ENCODE peak calls at places on chromosomes 3 and 15, in six cellular contexts. N, K, O, M, F and I are unnamed samples.
A peak's percentile ranks its signal among the peaks of the same experiment; 100 is the strongest.

GRCh38 chr3:147419062-147419701 is 10.0 kb downstream of the ZIC1 start:
- DNase-seq in N (no peak), F (peak; percentile 22), K (peak; percentile 33), O (no peak), M (no peak), I (no peak)

GRCh38 chr15:89429023-89429422 is 67.4 kb downstream of the RHCG start:
- DNase-seq in N (no peak), F (peak; percentile 47), K (peak; percentile 25), M (no peak), O (no peak), I (no peak)

GRCh38 chr3:108088697-108089096 is 2.1 kb downstream of the CD47 start:
- DNase-seq in O (no peak), F (peak; percentile 50), N (no peak), M (no peak), K (no peak), I (peak; percentile 2)

GRCh38 chr3:194129581-194130133 is 6.3 kb upstream of the HES1 start:
- DNase-seq in N (no peak), F (peak; percentile 44), O (no peak), K (no peak), M (no peak), I (no peak)

GRCh38 chr3:67551366-67552016 is 102.9 kb downstream of the SUCLG2 start:
- DNase-seq in K (no peak), F (no peak), O (no peak), N (no peak), M (no peak), I (no peak)

GRCh38 chr3:118882353-118882947 is 152.2 kb downstream of the IGSF11 start:
- DNase-seq in F (peak; percentile 68), M (peak; percentile 73), K (peak; percentile 58), O (peak; percentile 60), N (peak; percentile 51), I (peak; percentile 43)

GRCh38 chr3:58452176-58452575 is 18.5 kb upstream of the PDHB start:
- DNase-seq in K (no peak), M (no peak), F (no peak), O (no peak), N (no peak), I (no peak)

GRCh38 chr3:115399751-115400150 is 223.6 kb upstream of the GAP43 start:
- DNase-seq in F (no peak), K (no peak), M (no peak), N (no peak), O (no peak), I (no peak)

GRCh38 chr3:46619845-46620778 is 7.8 kb downstream of the FAM240A start:
- DNase-seq in F (peak; percentile 51), N (no peak), M (no peak), O (no peak), K (no peak), I (no peak)

GRCh38 chr15:100159436-100159835 is 182.3 kb downstream of the ADAMTS17 start:
- DNase-seq in F (no peak), M (no peak), N (no peak), K (no peak), O (no peak), I (no peak)

GRCh38 chr3:58049143-58049785 is 41.0 kb downstream of the FLNB start:
- DNase-seq in N (peak; percentile 77), K (peak; percentile 87), O (no peak), M (peak; percentile 78), F (peak; percentile 84), I (no peak)

GRCh38 chr3:108055931-108056330 is 34.9 kb downstream of the CD47 start:
- DNase-seq in O (no peak), N (no peak), K (no peak), F (no peak), M (no peak), I (no peak)

GRCh38 chr3:37742574-37743212 is 119.0 kb upstream of the CTDSPL start:
- DNase-seq in K (no peak), M (no peak), O (no peak), N (no peak), F (no peak), I (no peak)

GRCh38 chr3:179811321-179812095 is 158.7 kb downstream of the USP13 start:
- DNase-seq in F (peak; percentile 90), K (peak; percentile 45), M (no peak), N (peak; percentile 23), O (no peak), I (no peak)

GRCh38 chr3:134904796-134905646 is 110.0 kb downstream of the EPHB1 start:
- DNase-seq in N (no peak), F (no peak), O (no peak), K (no peak), M (no peak), I (no peak)

GRCh38 chr15:69524296-69524695 is 71.7 kb downstream of the RPLP1 start:
- DNase-seq in N (no peak), F (no peak), O (no peak), M (no peak), K (no peak), I (no peak)

GRCh38 chr3:52406231-52406661 is 38.7 kb downstream of the SEMA3G start:
- DNase-seq in F (no peak), K (no peak), O (no peak), N (no peak), M (peak; percentile 66), I (no peak)

GRCh38 chr3:149501524-149501923 is 27.0 kb downstream of the TM4SF4 start:
- DNase-seq in O (no peak), M (peak; percentile 76), N (no peak), K (peak; percentile 22), F (peak; percentile 97), I (no peak)

GRCh38 chr15:95734422-95735316 is 595.8 kb upstream of the NR2F2 start:
- DNase-seq in F (no peak), N (no peak), O (no peak), K (peak; percentile 16), M (no peak), I (no peak)

GRCh38 chr3:191531434-191531833 is 70.5 kb downstream of the PYDC2 start:
- DNase-seq in M (no peak), O (no peak), F (no peak), K (no peak), N (no peak), I (no peak)

GRCh38 chr3:149620291-149621020 is 37.4 kb downstream of the WWTR1 start:
- DNase-seq in K (no peak), M (no peak), N (no peak), O (no peak), F (peak; percentile 91), I (no peak)

GRCh38 chr15:93829115-93829849 is 402.1 kb upstream of the MCTP2 start:
- DNase-seq in O (no peak), F (peak; percentile 85), K (no peak), N (peak; percentile 20), M (no peak), I (no peak)

GRCh38 chr3:115658337-115659181 is 35.2 kb downstream of the GAP43 start:
- DNase-seq in M (peak; percentile 90), F (peak; percentile 94), O (peak; percentile 65), K (peak; percentile 73), N (peak; percentile 87), I (peak; percentile 53)

GRCh38 chr3:48068886-48069285 is 52.7 kb upstream of the MAP4 start:
- DNase-seq in O (no peak), F (no peak), K (no peak), M (no peak), N (no peak), I (no peak)

GRCh38 chr3:16609927-16610580 is 4.8 kb upstream of the DAZL start:
- DNase-seq in N (no peak), M (no peak), O (no peak), K (no peak), F (peak; percentile 33), I (no peak)

GRCh38 chr3:119436977-119437376 is 26.4 kb downstream of the TMEM39A start:
- DNase-seq in N (no peak), M (no peak), F (no peak), O (no peak), K (no peak), I (no peak)

GRCh38 chr3:18499256-18499655 is 74.1 kb upstream of the SATB1 start:
- DNase-seq in K (no peak), N (no peak), M (no peak), O (no peak), F (no peak), I (no peak)

DNA sequence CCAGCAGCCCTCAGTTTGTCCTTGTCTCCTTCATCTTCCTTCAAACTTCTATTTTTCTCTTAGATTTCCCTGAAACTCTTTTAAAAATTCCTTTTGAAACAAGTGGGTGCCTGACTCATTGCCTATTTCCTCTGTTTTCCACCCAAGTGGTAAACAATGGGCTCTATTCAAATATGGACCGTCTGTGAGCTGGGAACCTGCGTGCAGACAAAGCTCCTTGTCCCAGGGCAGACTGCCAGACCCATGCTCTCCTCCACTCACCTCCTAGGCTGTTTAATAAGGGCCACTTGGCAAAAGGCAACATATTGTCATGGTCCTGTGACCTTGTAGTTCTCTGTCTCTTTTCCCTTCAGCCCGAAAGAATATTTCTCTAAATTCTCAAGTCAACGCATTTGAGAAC is 332.7 kb upstream of the THBS1 start:
- DNase-seq in F (peak; percentile 89), N (peak; percentile 59), O (no peak), K (no peak), M (no peak), I (no peak)
- H3K27ac ChIP-seq in F (peak overlapping the region; percentile 95), N (peak overlapping the region; percentile 35), O (no peak overlapping the region), K (no peak overlapping the region), M (no peak overlapping the region), I (no peak overlapping the region)

GRCh38 chr15:101167366-101167790 is 84.5 kb downstream of the CHSY1 start:
- DNase-seq in F (no peak), N (no peak), O (no peak), M (no peak), K (no peak), I (no peak)
- H3K27ac ChIP-seq in F (peak overlapping the region; percentile 95), N (peak overlapping the region; percentile 90), O (peak overlapping the region; percentile 83), M (peak overlapping the region; percentile 88), K (no peak overlapping the region), I (no peak overlapping the region)

GRCh38 chr3:125058959-125059358 is 3.2 kb upstream of the HEG1 start:
- DNase-seq in O (no peak), K (no peak), F (no peak), M (no peak), N (no peak), I (no peak)
- H3K27ac ChIP-seq in O (no peak overlapping the region), K (no peak overlapping the region), F (no peak overlapping the region), M (peak overlapping the region; percentile 96), N (no peak overlapping the region), I (no peak overlapping the region)

GRCh38 chr15:67003586-67003985 is 61.8 kb upstream of the SMAD3 start:
- DNase-seq in K (peak; percentile 18), N (no peak), M (no peak), O (no peak), F (peak; percentile 68), I (no peak)

GRCh38 chr15:66999601-67000000 is 65.8 kb upstream of the SMAD3 start:
- DNase-seq in N (no peak), O (no peak), K (no peak), M (no peak), F (no peak), I (no peak)

GRCh38 chr15:67000896-67001295 is 64.5 kb upstream of the SMAD3 start:
- DNase-seq in O (no peak), N (no peak), F (no peak), M (no peak), K (no peak), I (no peak)

GRCh38 chr15:67004142-67004541 is 61.3 kb upstream of the SMAD3 start:
- DNase-seq in F (no peak), N (no peak), K (no peak), O (no peak), M (no peak), I (no peak)

DNA sequence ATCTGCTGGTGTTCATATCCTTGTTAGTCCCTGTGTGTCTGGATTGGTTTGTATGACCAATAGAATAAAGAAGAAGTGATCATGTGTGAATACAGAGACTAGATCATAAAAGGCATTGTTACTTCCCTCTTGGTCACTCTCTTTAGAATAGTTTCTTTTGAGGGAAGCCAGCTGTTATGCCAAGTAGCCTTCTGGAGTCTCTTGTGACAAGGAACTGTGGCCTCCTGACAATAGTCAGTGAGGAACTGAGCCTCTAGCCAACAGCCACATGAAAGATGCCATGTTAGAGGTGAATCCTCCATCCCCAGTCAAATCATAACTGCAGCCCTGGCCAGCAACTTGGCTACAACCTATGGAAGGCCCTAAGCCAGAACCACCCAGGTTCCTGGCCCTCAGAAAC is 63.0 kb upstream of the SMAD3 start:
- DNase-seq in M (no peak), F (no peak), K (no peak), N (no peak), O (no peak), I (no peak)
- H3K27ac ChIP-seq in M (no peak overlapping the region), F (no peak overlapping the region), K (no peak overlapping the region), N (no peak overlapping the region), O (no peak overlapping the region), I (no peak overlapping the region)